ENCODE peak calls at places on chromosome 11, in four cellular contexts. One of them, this sample, is unnamed.

GRCh38 chr11:113664069-113664980 is 41.8 kb downstream of the TMPRSS5 start:
- DNase-seq in GM12878: no peak
- DNase-seq in HepG2: peak; percentile 18
- DNase-seq in K562: peak; percentile 54
- DNase-seq in this sample: no peak

GRCh38 chr11:10304495-10305261 is at the start of gene ADM:
- DNase-seq in GM12878: no peak
- DNase-seq in HepG2: peak; percentile 90
- DNase-seq in K562: peak; percentile 62
- DNase-seq in this sample: peak; percentile 78

GRCh38 chr11:77799338-77799737 is 21.2 kb downstream of the RSF1 start:
- DNase-seq in GM12878: no peak
- DNase-seq in HepG2: no peak
- DNase-seq in K562: no peak
- DNase-seq in this sample: no peak

GRCh38 chr11:64357904-64358535 is 942 bp upstream of the RPS6KA4 start:
- DNase-seq in GM12878: no peak
- DNase-seq in HepG2: peak; percentile 20
- DNase-seq in K562: peak; percentile 64
- DNase-seq in this sample: no peak

GRCh38 chr11:110173775-110174644 is 80.8 kb downstream of the ZC3H12C start:
- DNase-seq in GM12878: peak; percentile 23
- DNase-seq in HepG2: peak; percentile 67
- DNase-seq in K562: peak; percentile 76
- DNase-seq in this sample: peak; percentile 85

GRCh38 chr11:14067686-14068085 is 105.2 kb downstream of the SPON1 start:
- DNase-seq in GM12878: no peak
- DNase-seq in HepG2: no peak
- DNase-seq in K562: no peak
- DNase-seq in this sample: no peak

GRCh38 chr11:70381872-70382842 is 16.2 kb upstream of the CTTN start:
- DNase-seq in GM12878: no peak
- DNase-seq in HepG2: no peak
- DNase-seq in K562: peak; percentile 60
- DNase-seq in this sample: no peak

GRCh38 chr11:8100151-8100550 is 19.1 kb downstream of the TUB start:
- DNase-seq in GM12878: no peak
- DNase-seq in HepG2: no peak
- DNase-seq in K562: no peak
- DNase-seq in this sample: no peak

GRCh38 chr11:120224386-120224785 is 13.6 kb downstream of the OAF start:
- DNase-seq in GM12878: no peak
- DNase-seq in HepG2: no peak
- DNase-seq in K562: no peak
- DNase-seq in this sample: no peak

GRCh38 chr11:22392561-22392960 is 54.4 kb downstream of the SLC17A6 start:
- DNase-seq in GM12878: no peak
- DNase-seq in HepG2: no peak
- DNase-seq in K562: no peak
- DNase-seq in this sample: no peak

GRCh38 chr11:120236169-120237107 is 3.5 kb upstream of the POU2F3 start:
- DNase-seq in GM12878: no peak
- DNase-seq in HepG2: no peak
- DNase-seq in K562: peak; percentile 25
- DNase-seq in this sample: no peak

GRCh38 chr11:4484310-4484709 is 1.9 kb downstream of the OR52K1 start:
- DNase-seq in GM12878: no peak
- DNase-seq in HepG2: no peak
- DNase-seq in K562: no peak
- DNase-seq in this sample: no peak

GRCh38 chr11:110092577-110093406 is at the start of gene ZC3H12C:
- DNase-seq in GM12878: no peak
- DNase-seq in HepG2: peak; percentile 84
- DNase-seq in K562: peak; percentile 80
- DNase-seq in this sample: peak; percentile 79

GRCh38 chr11:3126207-3126865 is 38.8 kb downstream of the OSBPL5 start:
- DNase-seq in GM12878: no peak
- DNase-seq in HepG2: no peak
- DNase-seq in K562: no peak
- DNase-seq in this sample: peak; percentile 8

GRCh38 chr11:1796297-1797011 is 32.7 kb upstream of the CTSD start:
- DNase-seq in GM12878: no peak
- DNase-seq in HepG2: no peak
- DNase-seq in K562: no peak
- DNase-seq in this sample: no peak

GRCh38 chr11:120061036-120061760 is 76.7 kb downstream of the TRIM29 start:
- DNase-seq in GM12878: no peak
- DNase-seq in HepG2: no peak
- DNase-seq in K562: no peak
- DNase-seq in this sample: no peak

GRCh38 chr11:95827661-95828060 is 37.4 kb downstream of the CEP57 start:
- DNase-seq in GM12878: no peak
- DNase-seq in HepG2: no peak
- DNase-seq in K562: no peak
- DNase-seq in this sample: no peak

GRCh38 chr11:120547301-120547700 is 35.8 kb downstream of the GRIK4 start:
- DNase-seq in GM12878: no peak
- DNase-seq in HepG2: no peak
- DNase-seq in K562: no peak
- DNase-seq in this sample: no peak

GRCh38 chr11:118530180-118530682 is 761 bp upstream of the TMEM25 start:
- DNase-seq in GM12878: no peak
- DNase-seq in HepG2: no peak
- DNase-seq in K562: peak; percentile 73
- DNase-seq in this sample: no peak

GRCh38 chr11:69131644-69132300 is 24.0 kb upstream of the SMIM38 start:
- DNase-seq in GM12878: no peak
- DNase-seq in HepG2: peak; percentile 80
- DNase-seq in K562: peak; percentile 64
- DNase-seq in this sample: peak; percentile 92

GRCh38 chr11:86486261-86487030 is 111.8 kb downstream of the CCDC81 start:
- DNase-seq in GM12878: no peak
- DNase-seq in HepG2: no peak
- DNase-seq in K562: no peak
- DNase-seq in this sample: no peak

GRCh38 chr11:47257518-47258316 is at the start of gene NR1H3:
- DNase-seq in GM12878: no peak
- DNase-seq in HepG2: peak; percentile 77
- DNase-seq in K562: peak; percentile 93
- DNase-seq in this sample: peak; percentile 82
- TF ChIP-seq CTCF in GM12878: peak; percentile 22
- TF ChIP-seq CTCF in HepG2: peak; percentile 77
- TF ChIP-seq CTCF in K562: peak; percentile 83
- TF ChIP-seq CTCF in this sample: peak; percentile 21

GRCh38 chr11:83249972-83250593 is 36.1 kb downstream of the CCDC90B start:
- DNase-seq in GM12878: no peak
- DNase-seq in HepG2: peak; percentile 24
- DNase-seq in K562: peak; percentile 48
- DNase-seq in this sample: no peak
- TF ChIP-seq TCF7 in GM12878: no peak
- TF ChIP-seq TCF7 in HepG2: no peak
- TF ChIP-seq TCF7 in K562: no peak
- TF ChIP-seq TCF7 in this sample: no peak

DNA sequence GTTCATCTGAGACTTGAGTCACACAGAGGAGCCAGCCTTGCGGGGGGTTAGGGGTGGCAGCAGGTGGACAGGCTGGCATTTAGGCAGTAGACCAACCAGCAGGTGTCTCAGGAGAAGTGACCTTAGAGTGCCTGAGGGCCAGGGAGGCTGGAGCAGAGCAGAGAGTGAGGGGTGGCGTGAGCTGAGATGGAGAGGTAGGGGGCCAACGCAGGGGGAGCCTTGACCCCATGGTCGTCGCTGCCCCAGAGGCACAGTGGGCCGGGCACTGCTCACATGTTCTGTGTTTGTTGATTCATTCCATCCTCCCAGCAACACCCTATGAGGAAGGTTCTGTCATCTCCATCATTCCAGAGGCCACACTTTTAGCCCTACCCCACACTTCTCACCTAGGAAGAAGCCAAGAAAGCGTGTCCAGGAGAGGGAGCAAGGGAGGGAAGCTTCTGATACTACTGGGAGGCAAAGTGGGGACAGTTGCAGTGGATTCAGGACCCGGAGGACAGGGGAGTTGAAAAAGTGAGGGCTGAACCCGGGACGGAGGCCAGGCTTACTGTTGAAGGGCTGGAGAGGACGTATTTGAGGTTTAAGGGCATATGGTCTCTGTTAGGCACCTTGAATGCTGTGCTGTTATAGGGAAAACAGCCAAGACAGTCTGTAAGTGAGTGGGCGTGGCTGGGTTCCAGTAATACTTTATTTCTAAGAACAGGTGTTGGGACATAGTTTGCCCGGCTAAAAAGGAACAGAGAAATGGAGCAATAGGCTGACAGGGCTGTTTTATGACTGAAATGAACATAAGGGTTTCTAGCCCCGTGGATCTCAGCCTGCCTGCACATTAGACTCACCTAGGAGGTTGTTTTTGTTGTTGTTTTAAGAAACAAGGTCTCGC is 7.3 kb downstream of the SART1 start:
- DNase-seq in GM12878: no peak
- DNase-seq in HepG2: no peak
- DNase-seq in K562: no peak
- DNase-seq in this sample: no peak
- TF ChIP-seq CTCF in GM12878: no peak
- TF ChIP-seq CTCF in HepG2: no peak
- TF ChIP-seq CTCF in K562: peak; percentile 10
- TF ChIP-seq CTCF in this sample: no peak

GRCh38 chr11:32827276-32827675 is 2.5 kb upstream of the PRRG4 start:
- DNase-seq in GM12878: no peak
- DNase-seq in HepG2: no peak
- DNase-seq in K562: no peak
- DNase-seq in this sample: no peak
- TF ChIP-seq TCF7 in GM12878: no peak
- TF ChIP-seq TCF7 in HepG2: no peak
- TF ChIP-seq TCF7 in K562: no peak
- TF ChIP-seq TCF7 in this sample: no peak